ENCODE peak calls at places on chromosomes 11 and 22, in ten cellular contexts. One of them, this sample, is unnamed.

GRCh38 chr11:20013346-20014066 is 146.8 kb downstream of the DBX1 start:
- DNase-seq in transverse colon: no peak
- DNase-seq in fibroblast of pulmonary artery: peak
- DNase-seq in GM12865: no peak
- DNase-seq in dorsolateral prefrontal cortex: no peak
- DNase-seq in right lobe of liver: no peak
- DNase-seq in tibial nerve: no peak
- DNase-seq in GM20000: no peak
- DNase-seq in mucosa of descending colon: no peak
- DNase-seq in bronchial epithelial cell: peak
- DNase-seq in this sample: peak

GRCh38 chr22:43474161-43475101 is 62.6 kb downstream of the MPPED1 start:
- DNase-seq in fibroblast of pulmonary artery: no peak
- DNase-seq in dorsolateral prefrontal cortex: no peak
- DNase-seq in GM12865: no peak
- DNase-seq in right lobe of liver: peak
- DNase-seq in GM20000: no peak
- DNase-seq in bronchial epithelial cell: no peak
- DNase-seq in transverse colon: no peak
- DNase-seq in tibial nerve: no peak
- DNase-seq in mucosa of descending colon: no peak
- DNase-seq in this sample: no peak

GRCh38 chr11:59358595-59358994 is at the start of gene OR5AN1:
- DNase-seq in bronchial epithelial cell: no peak
- DNase-seq in right lobe of liver: no peak
- DNase-seq in GM20000: no peak
- DNase-seq in dorsolateral prefrontal cortex: no peak
- DNase-seq in GM12865: no peak
- DNase-seq in mucosa of descending colon: no peak
- DNase-seq in tibial nerve: no peak
- DNase-seq in transverse colon: no peak
- DNase-seq in fibroblast of pulmonary artery: no peak
- DNase-seq in this sample: no peak

GRCh38 chr22:50014053-50014501 is 1.5 kb upstream of the IL17REL start:
- DNase-seq in fibroblast of pulmonary artery: no peak
- DNase-seq in GM20000: no peak
- DNase-seq in mucosa of descending colon: no peak
- DNase-seq in bronchial epithelial cell: no peak
- DNase-seq in dorsolateral prefrontal cortex: no peak
- DNase-seq in tibial nerve: no peak
- DNase-seq in transverse colon: peak
- DNase-seq in right lobe of liver: peak
- DNase-seq in GM12865: no peak
- DNase-seq in this sample: no peak

GRCh38 chr11:10808553-10809372 is at the start of gene EIF4G2:
- DNase-seq in transverse colon: peak
- DNase-seq in bronchial epithelial cell: peak
- DNase-seq in dorsolateral prefrontal cortex: peak
- DNase-seq in tibial nerve: peak
- DNase-seq in fibroblast of pulmonary artery: peak
- DNase-seq in GM12865: peak
- DNase-seq in GM20000: peak
- DNase-seq in right lobe of liver: peak
- DNase-seq in mucosa of descending colon: peak
- DNase-seq in this sample: peak

GRCh38 chr11:47466201-47466600 is 17.3 kb upstream of the RAPSN start:
- DNase-seq in tibial nerve: no peak
- DNase-seq in transverse colon: no peak
- DNase-seq in right lobe of liver: no peak
- DNase-seq in bronchial epithelial cell: no peak
- DNase-seq in dorsolateral prefrontal cortex: no peak
- DNase-seq in GM12865: no peak
- DNase-seq in mucosa of descending colon: no peak
- DNase-seq in fibroblast of pulmonary artery: peak
- DNase-seq in GM20000: no peak
- DNase-seq in this sample: no peak

GRCh38 chr11:121625784-121626506 is 173.2 kb upstream of the SORL1-AS1 start:
- DNase-seq in bronchial epithelial cell: no peak
- DNase-seq in GM20000: no peak
- DNase-seq in mucosa of descending colon: no peak
- DNase-seq in fibroblast of pulmonary artery: peak
- DNase-seq in GM12865: no peak
- DNase-seq in right lobe of liver: no peak
- DNase-seq in transverse colon: no peak
- DNase-seq in dorsolateral prefrontal cortex: no peak
- DNase-seq in tibial nerve: no peak
- DNase-seq in this sample: peak

GRCh38 chr11:47241740-47242400 is 6.7 kb downstream of the ACP2 start:
- DNase-seq in GM20000: no peak
- DNase-seq in dorsolateral prefrontal cortex: no peak
- DNase-seq in fibroblast of pulmonary artery: no peak
- DNase-seq in transverse colon: no peak
- DNase-seq in mucosa of descending colon: no peak
- DNase-seq in right lobe of liver: no peak
- DNase-seq in tibial nerve: no peak
- DNase-seq in GM12865: no peak
- DNase-seq in bronchial epithelial cell: peak
- DNase-seq in this sample: peak

GRCh38 chr11:110472858-110473257 is 43.1 kb downstream of the FDX1 start:
- DNase-seq in fibroblast of pulmonary artery: peak
- DNase-seq in dorsolateral prefrontal cortex: no peak
- DNase-seq in mucosa of descending colon: no peak
- DNase-seq in tibial nerve: no peak
- DNase-seq in transverse colon: no peak
- DNase-seq in bronchial epithelial cell: peak
- DNase-seq in GM12865: no peak
- DNase-seq in GM20000: no peak
- DNase-seq in right lobe of liver: no peak
- DNase-seq in this sample: peak

GRCh38 chr11:85854212-85854556 is 999 bp upstream of the CCDC83 start:
- DNase-seq in dorsolateral prefrontal cortex: no peak
- DNase-seq in mucosa of descending colon: no peak
- DNase-seq in fibroblast of pulmonary artery: no peak
- DNase-seq in GM20000: no peak
- DNase-seq in tibial nerve: no peak
- DNase-seq in GM12865: no peak
- DNase-seq in transverse colon: no peak
- DNase-seq in right lobe of liver: no peak
- DNase-seq in bronchial epithelial cell: no peak
- DNase-seq in this sample: no peak

GRCh38 chr11:12288934-12289666 is 88.3 kb upstream of the PARVA start:
- DNase-seq in GM12865: no peak
- DNase-seq in right lobe of liver: peak
- DNase-seq in tibial nerve: no peak
- DNase-seq in fibroblast of pulmonary artery: no peak
- DNase-seq in transverse colon: no peak
- DNase-seq in GM20000: no peak
- DNase-seq in mucosa of descending colon: no peak
- DNase-seq in dorsolateral prefrontal cortex: no peak
- DNase-seq in bronchial epithelial cell: no peak
- DNase-seq in this sample: no peak
- TF ChIP-seq CTCF in GM12865: no peak
- TF ChIP-seq CTCF in right lobe of liver: no peak
- TF ChIP-seq CTCF in tibial nerve: no peak
- TF ChIP-seq CTCF in fibroblast of pulmonary artery: no peak
- TF ChIP-seq CTCF in transverse colon: no peak
- TF ChIP-seq CTCF in GM20000: no peak
- TF ChIP-seq CTCF in mucosa of descending colon: no peak
- TF ChIP-seq CTCF in dorsolateral prefrontal cortex: no peak
- TF ChIP-seq CTCF in bronchial epithelial cell: no peak
- TF ChIP-seq CTCF in this sample: no peak

GRCh38 chr11:67353317-67354313 is at the start of gene POLD4:
- DNase-seq in right lobe of liver: peak
- DNase-seq in bronchial epithelial cell: peak
- DNase-seq in transverse colon: peak
- DNase-seq in GM12865: peak
- DNase-seq in dorsolateral prefrontal cortex: peak
- DNase-seq in mucosa of descending colon: peak
- DNase-seq in GM20000: peak
- DNase-seq in tibial nerve: peak
- DNase-seq in fibroblast of pulmonary artery: peak
- DNase-seq in this sample: peak
- TF ChIP-seq CTCF in right lobe of liver: no peak
- TF ChIP-seq CTCF in bronchial epithelial cell: no peak
- TF ChIP-seq CTCF in transverse colon: no peak
- TF ChIP-seq CTCF in GM12865: no peak
- TF ChIP-seq CTCF in dorsolateral prefrontal cortex: no peak
- TF ChIP-seq CTCF in mucosa of descending colon: no peak
- TF ChIP-seq CTCF in GM20000: no peak
- TF ChIP-seq CTCF in tibial nerve: no peak
- TF ChIP-seq CTCF in fibroblast of pulmonary artery: no peak
- TF ChIP-seq CTCF in this sample: no peak

DNA sequence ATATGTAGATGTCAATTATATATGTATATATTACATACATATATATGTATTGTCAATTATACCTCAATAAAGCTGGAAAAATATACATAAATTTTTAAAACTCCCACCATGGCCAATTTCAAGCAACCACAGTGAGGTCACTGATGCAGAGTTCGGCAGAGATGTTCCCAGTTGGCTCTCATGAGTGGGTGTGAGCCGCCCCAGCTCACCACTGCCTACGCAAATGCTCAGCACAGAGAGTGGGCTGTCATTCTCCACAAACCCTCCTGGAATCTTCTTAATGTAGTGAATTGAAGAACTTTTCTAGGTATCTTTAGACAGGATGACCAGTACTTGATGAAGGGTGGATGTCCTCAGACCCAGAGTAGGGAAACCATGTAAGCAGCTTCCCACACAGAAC is 96.6 kb upstream of the TMEM45B start:
- DNase-seq in transverse colon: no peak
- DNase-seq in right lobe of liver: no peak
- DNase-seq in bronchial epithelial cell: no peak
- DNase-seq in mucosa of descending colon: no peak
- DNase-seq in GM20000: no peak
- DNase-seq in GM12865: no peak
- DNase-seq in fibroblast of pulmonary artery: no peak
- DNase-seq in dorsolateral prefrontal cortex: no peak
- DNase-seq in tibial nerve: no peak
- DNase-seq in this sample: no peak
- TF ChIP-seq CTCF in transverse colon: no peak
- TF ChIP-seq CTCF in right lobe of liver: no peak
- TF ChIP-seq CTCF in bronchial epithelial cell: no peak
- TF ChIP-seq CTCF in mucosa of descending colon: no peak
- TF ChIP-seq CTCF in GM20000: no peak
- TF ChIP-seq CTCF in GM12865: no peak
- TF ChIP-seq CTCF in fibroblast of pulmonary artery: no peak
- TF ChIP-seq CTCF in dorsolateral prefrontal cortex: no peak
- TF ChIP-seq CTCF in tibial nerve: no peak
- TF ChIP-seq CTCF in this sample: no peak

GRCh38 chr11:35715649-35716048 is 53.1 kb downstream of the TRIM44 start:
- DNase-seq in fibroblast of pulmonary artery: no peak
- DNase-seq in bronchial epithelial cell: no peak
- DNase-seq in GM12865: peak
- DNase-seq in dorsolateral prefrontal cortex: no peak
- DNase-seq in transverse colon: no peak
- DNase-seq in GM20000: no peak
- DNase-seq in mucosa of descending colon: no peak
- DNase-seq in right lobe of liver: no peak
- DNase-seq in tibial nerve: no peak
- DNase-seq in this sample: no peak

GRCh38 chr11:35712533-35712932 is 50.0 kb downstream of the TRIM44 start:
- DNase-seq in right lobe of liver: no peak
- DNase-seq in bronchial epithelial cell: no peak
- DNase-seq in transverse colon: no peak
- DNase-seq in mucosa of descending colon: no peak
- DNase-seq in GM12865: no peak
- DNase-seq in fibroblast of pulmonary artery: no peak
- DNase-seq in tibial nerve: no peak
- DNase-seq in GM20000: no peak
- DNase-seq in dorsolateral prefrontal cortex: no peak
- DNase-seq in this sample: no peak

GRCh38 chr11:35717520-35717919 is 54.9 kb downstream of the TRIM44 start:
- DNase-seq in tibial nerve: no peak
- DNase-seq in dorsolateral prefrontal cortex: no peak
- DNase-seq in transverse colon: no peak
- DNase-seq in mucosa of descending colon: no peak
- DNase-seq in GM20000: no peak
- DNase-seq in right lobe of liver: no peak
- DNase-seq in fibroblast of pulmonary artery: no peak
- DNase-seq in bronchial epithelial cell: no peak
- DNase-seq in GM12865: peak
- DNase-seq in this sample: no peak

GRCh38 chr11:35714882-35715612 is 52.5 kb downstream of the TRIM44 start:
- DNase-seq in bronchial epithelial cell: peak
- DNase-seq in GM12865: peak
- DNase-seq in fibroblast of pulmonary artery: peak
- DNase-seq in transverse colon: no peak
- DNase-seq in tibial nerve: no peak
- DNase-seq in dorsolateral prefrontal cortex: no peak
- DNase-seq in right lobe of liver: no peak
- DNase-seq in GM20000: peak
- DNase-seq in mucosa of descending colon: no peak
- DNase-seq in this sample: no peak

DNA sequence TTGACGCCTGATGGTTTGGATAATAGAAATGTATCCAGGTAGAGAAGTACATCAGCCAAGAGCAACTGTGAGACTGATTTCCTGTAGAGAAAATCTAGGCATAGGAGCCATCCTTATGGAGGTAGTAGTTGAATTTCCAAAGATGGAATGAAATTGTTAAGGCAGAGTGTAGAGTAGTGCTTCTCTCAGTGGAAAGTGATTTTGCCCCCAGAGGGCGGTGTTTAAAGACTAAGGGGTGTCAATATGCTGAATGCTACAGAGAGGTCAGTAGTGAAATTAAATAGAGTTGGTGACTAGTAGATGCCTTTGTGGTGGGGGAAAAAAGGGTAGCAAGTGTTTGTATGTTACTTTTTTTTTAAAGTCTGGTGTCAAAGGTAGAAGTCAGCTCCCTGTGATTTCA is 54.5 kb downstream of the TRIM44 start:
- DNase-seq in mucosa of descending colon: no peak
- DNase-seq in GM20000: peak
- DNase-seq in dorsolateral prefrontal cortex: no peak
- DNase-seq in fibroblast of pulmonary artery: no peak
- DNase-seq in GM12865: peak
- DNase-seq in right lobe of liver: no peak
- DNase-seq in transverse colon: no peak
- DNase-seq in tibial nerve: no peak
- DNase-seq in bronchial epithelial cell: peak
- DNase-seq in this sample: peak
- TF ChIP-seq CTCF in mucosa of descending colon: no peak
- TF ChIP-seq CTCF in GM20000: no peak
- TF ChIP-seq CTCF in dorsolateral prefrontal cortex: no peak
- TF ChIP-seq CTCF in fibroblast of pulmonary artery: peak
- TF ChIP-seq CTCF in GM12865: peak
- TF ChIP-seq CTCF in right lobe of liver: peak
- TF ChIP-seq CTCF in transverse colon: no peak
- TF ChIP-seq CTCF in tibial nerve: no peak
- TF ChIP-seq CTCF in bronchial epithelial cell: no peak
- TF ChIP-seq CTCF in this sample: no peak

GRCh38 chr22:37187552-37187890 is 526 bp downstream of the C1QTNF6 start:
- DNase-seq in dorsolateral prefrontal cortex: no peak
- DNase-seq in transverse colon: peak
- DNase-seq in tibial nerve: no peak
- DNase-seq in GM20000: no peak
- DNase-seq in bronchial epithelial cell: peak
- DNase-seq in fibroblast of pulmonary artery: peak
- DNase-seq in GM12865: no peak
- DNase-seq in mucosa of descending colon: no peak
- DNase-seq in right lobe of liver: no peak
- DNase-seq in this sample: no peak
- TF ChIP-seq CTCF in dorsolateral prefrontal cortex: no peak
- TF ChIP-seq CTCF in transverse colon: no peak
- TF ChIP-seq CTCF in tibial nerve: no peak
- TF ChIP-seq CTCF in GM20000: no peak
- TF ChIP-seq CTCF in bronchial epithelial cell: no peak
- TF ChIP-seq CTCF in fibroblast of pulmonary artery: no peak
- TF ChIP-seq CTCF in GM12865: no peak
- TF ChIP-seq CTCF in mucosa of descending colon: no peak
- TF ChIP-seq CTCF in right lobe of liver: no peak
- TF ChIP-seq CTCF in this sample: no peak

GRCh38 chr22:45731798-45732495 is 60.3 kb downstream of the ATXN10 start:
- DNase-seq in GM12865: peak
- DNase-seq in dorsolateral prefrontal cortex: no peak
- DNase-seq in transverse colon: no peak
- DNase-seq in fibroblast of pulmonary artery: peak
- DNase-seq in right lobe of liver: no peak
- DNase-seq in bronchial epithelial cell: peak
- DNase-seq in tibial nerve: no peak
- DNase-seq in GM20000: no peak
- DNase-seq in mucosa of descending colon: no peak
- DNase-seq in this sample: peak
- TF ChIP-seq CTCF in GM12865: peak
- TF ChIP-seq CTCF in dorsolateral prefrontal cortex: peak
- TF ChIP-seq CTCF in transverse colon: no peak
- TF ChIP-seq CTCF in fibroblast of pulmonary artery: peak
- TF ChIP-seq CTCF in right lobe of liver: peak
- TF ChIP-seq CTCF in bronchial epithelial cell: peak
- TF ChIP-seq CTCF in tibial nerve: no peak
- TF ChIP-seq CTCF in GM20000: no peak
- TF ChIP-seq CTCF in mucosa of descending colon: no peak
- TF ChIP-seq CTCF in this sample: peak

This sample was measured in MCF 10A.